ENCODE peak calls at places on chromosomes 12 and 14, in ten cellular contexts. L is kidney tubule cell; Q is activated CD4-positive, alpha-beta T cell treated with anti-CD3 and anti-CD28 coated beads, Interleukin-2, amount 50 U/mL, for 1 hour; X is heart left ventricle; C is AG10803; B is dorsolateral prefrontal cortex; Y is naive B cell; W is left colon; V is activated T-cell treated with anti-CD3 and anti-CD28 coated beads, Interleukin-2, amount 50 U/mL, for 72 hours; U is ELR. F is an unnamed sample.

GRCh38 chr12:92654929-92655328 is 47.9 kb upstream of the PLEKHG7 start:
- DNase-seq in L (peak), V (no peak), C (peak), Q (no peak), X (no peak), B (no peak), W (no peak), Y (no peak), U (no peak), F (no peak)

GRCh38 chr14:96421236-96421635 is 29.3 kb downstream of the AK7 start:
- DNase-seq in X (no peak), C (no peak), V (no peak), L (no peak), Q (no peak), B (no peak), U (no peak), Y (no peak), W (no peak), F (no peak)

GRCh38 chr12:91109148-91109564 is 2.1 kb downstream of the LUM start:
- DNase-seq in B (no peak), Q (peak), W (peak), C (peak), L (peak), Y (no peak), V (peak), X (peak), U (peak), F (peak)

GRCh38 chr14:73712540-73713141 is 1.5 kb downstream of the PNMA1 start:
- DNase-seq in C (no peak), Y (peak), L (peak), U (peak), W (no peak), Q (no peak), V (peak), B (no peak), X (peak), F (peak)

GRCh38 chr14:100159865-100160533 is 554 bp upstream of the DEGS2 start:
- DNase-seq in L (peak), X (no peak), W (no peak), B (no peak), U (no peak), V (no peak), Y (no peak), Q (no peak), C (no peak), F (no peak)

GRCh38 chr14:54712371-54712998 is 145.6 kb downstream of the SAMD4A start:
- DNase-seq in X (no peak), U (peak), Y (no peak), Q (no peak), L (no peak), V (no peak), W (no peak), C (peak), B (no peak), F (no peak)

GRCh38 chr12:116780942-116781341 is 42.8 kb downstream of the RNFT2 start:
- DNase-seq in C (no peak), B (no peak), Q (no peak), L (no peak), W (no peak), Y (no peak), U (no peak), X (no peak), V (no peak), F (no peak)

GRCh38 chr14:22339277-22339676 is 249.7 kb downstream of the DAD1 start:
- DNase-seq in W (peak), C (peak), U (no peak), Q (no peak), B (peak), V (no peak), X (peak), Y (no peak), L (no peak), F (no peak)

GRCh38 chr12:111581434-111582132 is 17.5 kb downstream of the ATXN2 start:
- DNase-seq in Q (no peak), V (no peak), C (peak), L (no peak), W (no peak), Y (no peak), U (no peak), X (no peak), B (no peak), F (no peak)

GRCh38 chr12:114668151-114668891 is 15.7 kb downstream of the TBX3 start:
- DNase-seq in Q (no peak), U (peak), V (peak), X (peak), W (peak), Y (no peak), C (peak), L (peak), B (peak), F (peak)

F was measured in stimulated activated naive CD8-positive, alpha-beta T cell treated with anti-CD3 and anti-CD28 coated beads, Interleukin-15, Interleukin-2, amounts not matched to agents 100 U/mL and 50 U/mL, for 24 hours.